ENCODE peak calls at places on chromosomes 1 and 21, in eight cellular contexts. E is fibroblast of lung; N is fibroblast of the aortic adventitia; Y is prostate gland; I is HL-60; L is CD4-positive, CD25-positive, alpha-beta regulatory T cell; H is cardiac fibroblast; Q is astrocyte. F is an unnamed sample.

GRCh38 chr1:102837551-102837950 is 270.8 kb downstream of the COL11A1 start:
- DNase-seq in E (no peak), N (no peak), Y (no peak), I (no peak), L (no peak), H (no peak), Q (no peak), F (no peak)

GRCh38 chr1:151939141-151939540 is 29.8 kb upstream of the THEM4 start:
- DNase-seq in E (no peak), N (no peak), Y (no peak), I (no peak), L (no peak), H (no peak), Q (no peak), F (no peak)

GRCh38 chr1:108645479-108646184 is 15.3 kb downstream of the HENMT1 start:
- DNase-seq in E (no peak), N (peak), Y (no peak), I (no peak), L (no peak), H (no peak), Q (no peak), F (no peak)

GRCh38 chr1:91889717-91890459 is 3.9 kb upstream of the TGFBR3 start:
- DNase-seq in E (peak), N (peak), Y (peak), I (no peak), L (no peak), H (peak), Q (peak), F (peak)

GRCh38 chr1:23598424-23598823 is 39.1 kb upstream of the ID3 start:
- DNase-seq in E (no peak), N (no peak), Y (no peak), I (no peak), L (no peak), H (no peak), Q (no peak), F (no peak)

GRCh38 chr21:29342394-29342957 is 43.8 kb downstream of the BACH1 start:
- DNase-seq in E (peak), N (peak), Y (no peak), I (no peak), L (no peak), H (peak), Q (peak), F (peak)

GRCh38 chr1:103063911-103064310 is 44.4 kb downstream of the COL11A1 start:
- DNase-seq in E (no peak), N (no peak), Y (no peak), I (no peak), L (no peak), H (peak), Q (no peak), F (peak)

GRCh38 chr1:9826087-9826486 is 2.3 kb upstream of the CLSTN1 start:
- DNase-seq in E (no peak), N (no peak), Y (no peak), I (no peak), L (no peak), H (no peak), Q (no peak), F (no peak)

GRCh38 chr1:20312818-20313217 is 22.1 kb downstream of the VWA5B1 start:
- DNase-seq in E (no peak), N (no peak), Y (no peak), I (no peak), L (no peak), H (no peak), Q (no peak), F (no peak)

GRCh38 chr21:44294391-44295162 is 5.3 kb upstream of the PFKL start:
- DNase-seq in E (no peak), N (peak), Y (no peak), I (no peak), L (no peak), H (peak), Q (no peak), F (peak)

GRCh38 chr1:50279622-50280320 is 143.5 kb downstream of the DMRTA2 start:
- DNase-seq in E (peak), N (peak), Y (no peak), I (no peak), L (no peak), H (peak), Q (no peak), F (peak)

GRCh38 chr1:230236301-230236700 is 169.3 kb downstream of the GALNT2 start:
- DNase-seq in E (no peak), N (no peak), Y (no peak), I (no peak), L (no peak), H (no peak), Q (no peak), F (no peak)

GRCh38 chr1:48242126-48242736 is 19.7 kb downstream of the SLC5A9 start:
- DNase-seq in E (no peak), N (no peak), Y (no peak), I (no peak), L (no peak), H (no peak), Q (no peak), F (no peak)

GRCh38 chr1:41380979-41381690 is 19.9 kb downstream of the FOXO6 start:
- DNase-seq in E (no peak), N (no peak), Y (no peak), I (no peak), L (no peak), H (peak), Q (no peak), F (no peak)

GRCh38 chr1:30522031-30523004 is 201.1 kb downstream of the MATN1 start:
- DNase-seq in E (peak), N (peak), Y (no peak), I (no peak), L (no peak), H (peak), Q (peak), F (peak)

GRCh38 chr1:210686841-210687240 is 358.1 kb downstream of the HHAT start:
- DNase-seq in E (no peak), N (no peak), Y (no peak), I (no peak), L (no peak), H (no peak), Q (no peak), F (no peak)

GRCh38 chr1:107599220-107599619 is 365.8 kb downstream of the VAV3 start:
- DNase-seq in E (no peak), N (no peak), Y (no peak), I (no peak), L (no peak), H (no peak), Q (no peak), F (no peak)

GRCh38 chr1:180042994-180043622 is 88.5 kb downstream of the CEP350 start:
- DNase-seq in E (peak), N (peak), Y (no peak), I (no peak), L (no peak), H (peak), Q (peak), F (peak)

GRCh38 chr1:78553859-78554258 is 63.1 kb downstream of the PTGFR start:
- DNase-seq in E (no peak), N (no peak), Y (no peak), I (peak), L (no peak), H (peak), Q (no peak), F (peak)

GRCh38 chr1:37476460-37477197 is 2.2 kb downstream of the ZC3H12A start:
- DNase-seq in E (peak), N (peak), Y (no peak), I (peak), L (no peak), H (peak), Q (peak), F (peak)

GRCh38 chr1:32321712-32322291 is 14.2 kb downstream of the MARCKSL1 start:
- DNase-seq in E (no peak), N (no peak), Y (no peak), I (no peak), L (no peak), H (no peak), Q (no peak), F (no peak)

GRCh38 chr1:216617081-216617480 is 106.1 kb downstream of the ESRRG start:
- DNase-seq in E (no peak), N (no peak), Y (no peak), I (no peak), L (no peak), H (no peak), Q (no peak), F (no peak)

GRCh38 chr1:230421485-230421884 is 4.6 kb downstream of the PGBD5 start:
- DNase-seq in E (no peak), N (no peak), Y (no peak), I (no peak), L (no peak), H (no peak), Q (no peak), F (no peak)

GRCh38 chr1:112242470-112242869 is 153.5 kb upstream of the CTTNBP2NL start:
- DNase-seq in E (no peak), N (no peak), Y (no peak), I (no peak), L (no peak), H (no peak), Q (no peak), F (no peak)

GRCh38 chr1:204308023-204308628 is 51.6 kb downstream of the PLEKHA6 start:
- DNase-seq in E (no peak), N (peak), Y (no peak), I (no peak), L (no peak), H (no peak), Q (no peak), F (no peak)

GRCh38 chr1:208603721-208604120 is 359.5 kb upstream of the PLXNA2 start:
- DNase-seq in E (no peak), N (no peak), Y (no peak), I (no peak), L (no peak), H (no peak), Q (no peak), F (no peak)

GRCh38 chr1:227131193-227131592 is 187.1 kb downstream of the CDC42BPA start:
- DNase-seq in E (peak), N (peak), Y (no peak), I (no peak), L (no peak), H (peak), Q (peak), F (peak)

GRCh38 chr1:166716620-166717019 is 122.7 kb upstream of the POGK start:
- DNase-seq in E (no peak), N (no peak), Y (no peak), I (no peak), L (no peak), H (no peak), Q (no peak), F (no peak)

GRCh38 chr1:86169625-86170024 is 13.1 kb upstream of the COL24A1 start:
- DNase-seq in E (no peak), N (no peak), Y (no peak), I (no peak), L (no peak), H (peak), Q (no peak), F (no peak)

GRCh38 chr1:82632164-82632563 is 831.4 kb downstream of the ADGRL2 start:
- DNase-seq in E (peak), N (no peak), Y (no peak), I (no peak), L (no peak), H (no peak), Q (peak), F (no peak)

DNA sequence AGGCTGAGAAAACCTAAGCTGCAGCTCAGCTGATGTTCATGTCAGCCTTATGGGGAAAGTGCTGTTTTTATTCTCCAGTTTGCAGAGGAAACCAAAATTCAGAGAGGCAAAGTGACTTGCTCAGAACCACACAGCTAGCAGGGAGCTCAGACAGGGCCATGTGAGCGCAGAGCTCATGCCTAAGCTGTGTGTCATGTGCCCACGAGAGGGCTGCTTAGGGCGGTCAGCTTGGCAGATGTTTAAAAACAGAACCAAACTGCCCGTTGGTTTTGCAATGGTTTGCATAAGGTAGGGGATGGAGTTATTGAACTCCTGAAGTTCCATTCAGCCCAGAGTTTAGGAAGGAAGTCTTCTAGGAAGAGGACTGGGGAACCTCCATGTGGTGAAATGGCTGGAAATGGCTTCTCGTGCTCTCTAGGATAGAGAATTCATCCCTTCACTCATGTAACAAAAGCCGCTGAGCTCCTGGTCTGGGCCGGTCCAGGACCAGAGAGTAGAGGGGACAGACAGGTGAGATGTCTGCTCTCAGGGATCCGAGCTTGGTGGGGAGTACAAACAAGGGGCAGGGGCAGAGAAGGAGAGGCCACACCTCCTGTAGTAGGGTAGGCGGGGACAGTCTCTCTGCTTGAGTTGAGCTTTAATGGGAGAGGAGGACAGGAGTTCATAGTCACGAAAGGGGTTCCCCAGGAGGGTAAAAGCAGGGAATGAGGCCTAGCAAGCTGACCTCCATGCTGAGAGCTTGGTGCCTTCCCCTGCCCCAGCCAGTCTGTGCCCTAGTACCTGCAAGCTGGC is 46.9 kb downstream of the ARHGEF10L start:
- DNase-seq in E (peak), N (peak), Y (no peak), I (peak), L (no peak), H (peak), Q (peak), F (peak)
- H3K4me3 ChIP-seq in E (no peak), N (no peak), Y (no peak), I (no peak), L (no peak), H (no peak), Q (no peak), F (no peak)

DNA sequence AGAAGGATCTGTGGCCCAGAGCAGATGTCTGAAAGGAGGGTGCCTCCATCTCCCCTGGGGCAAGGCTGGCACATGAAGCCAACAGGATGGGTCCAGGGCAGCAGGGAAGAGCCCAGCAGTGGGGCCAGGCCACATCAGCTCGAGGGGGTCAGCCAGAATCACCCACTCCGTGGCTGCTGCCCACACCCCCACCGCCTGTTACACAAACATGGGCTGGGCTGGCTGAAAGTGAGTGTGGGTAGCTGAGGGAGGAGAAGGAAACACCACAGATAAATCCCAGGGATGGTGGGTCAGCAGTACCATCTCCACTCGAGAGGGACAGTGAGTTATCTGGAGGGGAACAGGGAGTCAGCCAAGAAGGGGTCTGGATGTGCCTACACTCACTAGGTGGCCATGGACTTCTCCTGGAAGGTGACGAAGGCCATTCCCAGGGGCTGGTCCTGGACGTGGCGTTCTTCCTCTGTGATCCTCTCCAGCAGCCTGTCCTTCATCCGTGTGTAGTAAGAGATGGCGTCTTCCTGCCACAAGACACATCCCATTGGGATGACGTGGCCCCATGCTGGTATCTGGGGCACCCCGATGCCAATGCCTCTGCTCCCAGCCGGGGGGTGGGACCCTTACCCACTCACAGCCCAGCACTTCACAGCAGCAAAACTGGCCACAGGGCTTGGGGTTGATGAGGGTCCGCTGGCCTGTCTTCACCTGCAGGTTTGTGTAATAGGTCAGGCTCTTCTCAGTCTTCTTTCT is 20.2 kb downstream of the TMEM63A start:
- DNase-seq in E (no peak), N (no peak), Y (no peak), I (no peak), L (no peak), H (no peak), Q (no peak), F (no peak)
- H3K4me3 ChIP-seq in E (no peak), N (no peak), Y (no peak), I (no peak), L (no peak), H (no peak), Q (no peak), F (no peak)

GRCh38 chr1:93349231-93350135 is 3.8 kb downstream of the DR1 start:
- DNase-seq in E (peak), N (peak), Y (no peak), I (no peak), L (no peak), H (peak), Q (peak), F (no peak)
- H3K4me3 ChIP-seq in E (peak), N (peak), Y (peak), I (peak), L (peak), H (peak), Q (peak), F (peak)

DNA sequence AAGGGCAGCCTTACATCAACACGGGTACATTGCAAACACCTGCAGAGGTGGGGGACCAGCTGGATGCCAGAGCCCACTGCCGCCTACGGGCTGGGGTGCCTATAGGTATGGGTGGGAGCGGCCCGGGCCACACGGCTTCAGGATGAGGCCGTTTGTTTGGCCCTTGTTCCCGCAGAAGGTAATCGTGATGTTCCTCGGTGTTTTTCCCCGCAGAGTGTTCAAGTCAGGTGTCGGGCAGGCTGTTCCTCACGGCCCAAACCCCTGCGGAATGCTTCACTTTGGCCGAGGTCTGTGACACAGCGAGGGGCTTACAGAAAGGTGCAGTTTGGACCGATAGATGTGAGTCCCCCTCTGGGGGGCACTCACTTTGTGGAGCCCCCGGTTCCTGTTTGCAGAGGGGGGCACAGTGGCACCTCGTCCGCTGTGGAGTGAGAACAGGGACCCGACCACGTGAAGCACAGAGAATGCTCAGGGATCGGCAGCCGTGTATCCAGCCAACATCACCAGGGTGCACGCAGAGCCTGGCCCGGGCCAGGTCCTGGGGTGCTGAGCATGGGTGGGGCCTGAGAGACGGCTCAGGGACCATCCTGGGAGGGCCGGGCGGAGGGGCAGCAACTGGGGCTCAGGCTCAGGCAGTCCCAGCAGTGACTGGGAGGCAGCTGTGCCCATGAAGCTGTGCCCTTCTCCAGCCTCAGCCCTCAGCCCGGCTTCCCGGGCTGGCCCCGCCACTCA is 453 bp upstream of the TTLL10 start:
- DNase-seq in E (no peak), N (no peak), Y (no peak), I (no peak), L (no peak), H (no peak), Q (no peak), F (no peak)
- H3K4me3 ChIP-seq in E (no peak), N (no peak), Y (no peak), I (no peak), L (no peak), H (no peak), Q (no peak), F (no peak)

GRCh38 chr1:3075666-3076387 is 6.8 kb downstream of the PRDM16 start:
- DNase-seq in E (no peak), N (no peak), Y (no peak), I (no peak), L (no peak), H (no peak), Q (no peak), F (no peak)
- H3K4me3 ChIP-seq in E (no peak), N (no peak), Y (no peak), I (no peak), L (no peak), H (no peak), Q (no peak), F (no peak)

GRCh38 chr1:201554167-201554600 is 15.3 kb downstream of the NAV1 start:
- DNase-seq in E (no peak), N (peak), Y (no peak), I (no peak), L (no peak), H (no peak), Q (no peak), F (no peak)
- H3K4me3 ChIP-seq in E (no peak), N (no peak), Y (no peak), I (no peak), L (no peak), H (no peak), Q (no peak), F (no peak)

GRCh38 chr1:18646776-18647410 is 16.2 kb downstream of the PAX7 start:
- DNase-seq in E (no peak), N (no peak), Y (no peak), I (no peak), L (no peak), H (no peak), Q (no peak), F (no peak)
- H3K4me3 ChIP-seq in E (no peak), N (no peak), Y (peak), I (no peak), L (no peak), H (no peak), Q (no peak), F (no peak)

GRCh38 chr1:224226849-224227502 is 43.9 kb downstream of the DEGS1 start:
- DNase-seq in E (no peak), N (no peak), Y (no peak), I (no peak), L (no peak), H (no peak), Q (no peak), F (no peak)
- H3K4me3 ChIP-seq in E (no peak), N (no peak), Y (no peak), I (no peak), L (no peak), H (no peak), Q (no peak), F (no peak)

F was measured in fibroblast of pulmonary artery.